ENCODE peak calls at places on chromosomes 11 and 22, in six cellular contexts. S is endothelial cell of umbilical vein, E is cardiac muscle cell, V is lung, K is cardiac fibroblast, M is HFF-Myc. P is an unnamed sample.
A peak's percentile ranks its signal among the peaks of the same experiment; 100 is the strongest.

GRCh38 chr11:118304809-118305248 is 299 bp downstream of the CD3E start:
- DNase-seq in S (no peak), E (no peak), V (no peak), K (no peak), M (no peak), P (no peak)

GRCh38 chr11:111205622-111206385 is 39.7 kb upstream of the POU2AF2 start:
- DNase-seq in S (no peak), E (no peak), V (no peak), K (peak; percentile 16), M (no peak), P (no peak)

GRCh38 chr11:15234796-15235195 is 120.1 kb downstream of the INSC start:
- DNase-seq in S (no peak), E (no peak), V (no peak), K (no peak), M (no peak), P (no peak)

GRCh38 chr22:25199726-25200520 is at the start of gene CRYBB3:
- DNase-seq in S (no peak), E (no peak), V (no peak), K (no peak), M (no peak), P (no peak)

GRCh38 chr11:93017821-93018690 is 48.6 kb downstream of the MTNR1B start:
- DNase-seq in S (no peak), E (peak; percentile 65), V (no peak), K (peak; percentile 65), M (no peak), P (no peak)

GRCh38 chr22:17542452-17542851 is 20.8 kb upstream of the SLC25A18 start:
- DNase-seq in S (no peak), E (no peak), V (no peak), K (no peak), M (no peak), P (no peak)

GRCh38 chr11:116579857-116580727 is 192.7 kb downstream of the BUD13 start:
- DNase-seq in S (no peak), E (no peak), V (no peak), K (no peak), M (no peak), P (no peak)

GRCh38 chr11:27040302-27041115 is at the start of gene BBOX1:
- DNase-seq in S (no peak), E (no peak), V (no peak), K (peak; percentile 34), M (no peak), P (no peak)

GRCh38 chr11:115128226-115128625 is 376.0 kb downstream of the CADM1 start:
- DNase-seq in S (no peak), E (no peak), V (no peak), K (no peak), M (no peak), P (no peak)

GRCh38 chr11:73195191-73196007 is 22.7 kb upstream of the P2RY2 start:
- DNase-seq in S (no peak), E (no peak), V (no peak), K (no peak), M (no peak), P (no peak)

GRCh38 chr11:48007677-48008076 is 27.3 kb downstream of the PTPRJ start:
- DNase-seq in S (no peak), E (no peak), V (no peak), K (no peak), M (no peak), P (no peak)

GRCh38 chr11:73151371-73151870 is 9.3 kb upstream of the FCHSD2 start:
- DNase-seq in S (no peak), E (no peak), V (no peak), K (no peak), M (no peak), P (no peak)

GRCh38 chr11:2461253-2462091 is 16.7 kb downstream of the KCNQ1 start:
- DNase-seq in S (no peak), E (no peak), V (no peak), K (no peak), M (no peak), P (no peak)

GRCh38 chr11:61902313-61902712 is 11.0 kb upstream of the FADS3 start:
- DNase-seq in S (no peak), E (no peak), V (no peak), K (no peak), M (no peak), P (no peak)

GRCh38 chr22:46763051-46763705 is 728 bp downstream of the TBC1D22A start:
- DNase-seq in S (peak; percentile 34), E (peak; percentile 56), V (no peak), K (peak; percentile 76), M (no peak), P (no peak)

GRCh38 chr11:122617926-122618325 is 37.6 kb upstream of the UBASH3B start:
- DNase-seq in S (no peak), E (no peak), V (no peak), K (no peak), M (no peak), P (no peak)
- TF ChIP-seq CTCF in S (no peak), E (no peak), V (no peak), K (no peak), M (no peak), P (no peak)

DNA sequence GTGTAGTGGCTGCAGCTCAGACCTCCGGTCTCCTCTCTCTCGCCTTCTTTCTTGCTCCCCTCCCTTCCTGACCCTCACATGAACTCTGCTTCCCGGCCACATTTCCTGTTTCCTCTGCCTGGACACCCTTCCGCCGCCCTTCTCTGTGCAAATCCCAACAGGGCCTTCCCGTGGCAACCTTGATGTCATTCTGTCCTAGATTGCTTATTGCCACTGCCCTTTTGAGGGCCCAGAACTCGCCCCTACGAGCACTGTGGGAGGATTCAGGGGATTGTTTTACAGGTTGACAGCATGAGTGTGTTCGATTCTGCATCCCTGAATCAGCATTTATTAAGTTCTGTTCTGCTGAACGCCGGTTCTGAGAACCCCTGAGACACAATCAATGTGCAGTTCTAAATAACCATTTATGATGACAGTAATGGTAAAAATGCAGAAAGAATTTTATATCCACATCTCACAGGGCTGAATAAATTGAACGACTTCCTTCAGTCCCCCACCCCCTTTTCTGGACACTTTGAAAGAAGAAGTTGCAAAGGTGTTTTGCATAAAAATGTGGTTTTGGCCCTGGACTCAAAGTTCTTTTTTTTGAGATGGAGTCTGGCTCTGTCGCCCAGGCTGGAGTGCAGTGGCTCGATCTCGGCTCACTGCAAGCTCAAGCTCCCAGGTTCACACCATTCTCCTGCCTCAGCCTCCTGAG is 6.4 kb downstream of the BATF2 start:
- DNase-seq in S (peak; percentile 52), E (peak; percentile 72), V (peak; percentile 56), K (peak; percentile 64), M (no peak), P (no peak)
- H3K4me3 ChIP-seq in S (peak overlapping the region; percentile 10), E (no peak overlapping the region), V (no peak overlapping the region), K (no peak overlapping the region), M (no peak overlapping the region), P (no peak overlapping the region)

GRCh38 chr22:20583471-20583922 is 76.1 kb downstream of the MED15 start:
- DNase-seq in S (no peak), E (no peak), V (no peak), K (no peak), M (no peak), P (no peak)
- TF ChIP-seq CTCF in S (no peak), E (peak; percentile 4), V (no peak), K (peak; percentile 4), M (peak; percentile 24), P (peak; percentile 32)

DNA sequence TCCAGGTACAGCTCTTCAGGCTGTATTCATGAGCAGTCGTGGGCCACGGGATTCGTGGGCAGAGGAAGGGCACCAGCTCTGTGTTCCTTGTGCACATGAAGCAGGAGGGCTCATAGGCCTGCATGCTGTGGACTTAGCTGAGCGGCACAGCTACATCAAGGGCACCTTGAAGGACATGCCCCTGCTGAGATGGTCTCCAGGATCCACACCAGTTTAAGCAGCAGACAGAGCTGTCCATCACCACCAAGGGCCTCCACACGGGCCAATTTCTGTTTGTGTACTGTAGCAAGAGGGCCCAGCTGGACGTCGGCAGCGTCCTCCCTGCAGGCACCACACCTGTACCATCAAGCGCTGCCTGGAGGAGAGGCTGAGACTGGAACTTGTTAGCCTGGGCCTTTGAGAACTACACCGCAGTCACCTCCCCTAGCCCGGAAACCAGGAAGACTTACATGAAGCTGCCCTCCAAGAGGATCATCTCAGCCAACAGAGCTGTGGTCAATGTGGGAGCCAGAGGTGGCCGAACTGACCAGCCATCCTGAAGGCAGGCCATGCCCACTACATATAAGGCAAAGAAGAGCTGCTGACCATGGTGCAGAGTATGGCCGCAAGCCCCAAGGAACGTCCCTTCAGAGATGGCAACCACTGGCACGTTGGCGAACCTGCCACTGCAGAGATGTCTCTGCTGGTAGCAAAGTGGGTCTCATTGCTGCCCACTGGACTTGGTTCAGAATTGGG is 32.7 kb upstream of the GNB1L start:
- DNase-seq in S (no peak), E (no peak), V (no peak), K (no peak), M (no peak), P (no peak)
- H3K4me3 ChIP-seq in S (no peak overlapping the region), E (no peak overlapping the region), V (no peak overlapping the region), K (no peak overlapping the region), M (no peak overlapping the region), P (no peak overlapping the region)

GRCh38 chr11:34874202-34874601 is 42.0 kb downstream of the APIP start:
- DNase-seq in S (no peak), E (no peak), V (no peak), K (no peak), M (no peak), P (no peak)

GRCh38 chr11:34865261-34865660 is 50.9 kb downstream of the APIP start:
- DNase-seq in S (no peak), E (no peak), V (no peak), K (no peak), M (no peak), P (no peak)

GRCh38 chr11:34866375-34866774 is 49.8 kb downstream of the APIP start:
- DNase-seq in S (no peak), E (peak; percentile 80), V (no peak), K (peak; percentile 56), M (no peak), P (no peak)

GRCh38 chr11:34870548-34871209 is 45.5 kb downstream of the APIP start:
- DNase-seq in S (no peak), E (no peak), V (no peak), K (no peak), M (no peak), P (no peak)

DNA sequence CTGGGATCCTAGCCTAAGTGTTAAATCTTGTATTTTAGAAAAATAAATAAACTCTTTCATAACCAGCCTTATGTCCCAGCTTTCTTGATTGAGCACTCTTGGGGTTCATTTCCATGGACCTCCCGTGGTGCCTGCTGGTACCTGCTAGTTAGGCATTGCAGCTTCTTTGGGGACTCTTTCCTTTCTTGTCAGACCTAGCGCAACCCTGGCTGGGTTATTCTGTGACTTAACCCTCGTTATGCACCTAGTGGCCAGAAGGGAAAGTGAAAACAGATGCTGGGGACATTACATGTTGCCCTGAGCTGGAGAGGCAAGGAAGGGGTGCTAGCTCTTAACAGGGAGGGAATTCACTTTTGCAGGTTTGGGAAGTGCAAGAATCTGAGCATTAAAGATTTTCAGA is 46.8 kb downstream of the APIP start:
- DNase-seq in S (no peak), E (no peak), V (no peak), K (no peak), M (no peak), P (no peak)
- TF ChIP-seq CTCF in S (no peak), E (no peak), V (no peak), K (peak; percentile 13), M (peak; percentile 24), P (peak; percentile 9)